ENCODE peak calls at places on chromosomes 5 and 9, in five cellular contexts. L is psoas muscle, S is mammary epithelial cell, N is esophagus squamous epithelium, X is IMR-90. I is an unnamed sample.

GRCh38 chr5:143244000-143244736 is 159.3 kb downstream of the NR3C1 start:
- DNase-seq in L (peak), S (peak), N (peak), X (peak), I (peak)

GRCh38 chr9:124764774-124765438 is 6.2 kb downstream of the NR6A1 start:
- DNase-seq in L (no peak), S (no peak), N (no peak), X (no peak), I (no peak)

GRCh38 chr5:104513621-104514020 is 951.0 kb upstream of the NUDT12 start:
- DNase-seq in L (no peak), S (no peak), N (no peak), X (no peak), I (no peak)

GRCh38 chr9:4796988-4797956 is 4.5 kb downstream of the RCL1 start:
- DNase-seq in L (no peak), S (no peak), N (no peak), X (peak), I (peak)

GRCh38 chr5:129899454-129899853 is 4.8 kb upstream of the CHSY3 start:
- DNase-seq in L (no peak), S (peak), N (no peak), X (peak), I (peak)

GRCh38 chr5:180803181-180804128 is 849 bp upstream of the MGAT1 start:
- DNase-seq in L (peak), S (peak), N (peak), X (no peak), I (no peak)

GRCh38 chr5:81579525-81579924 is 171.4 kb downstream of the SSBP2 start:
- DNase-seq in L (no peak), S (peak), N (no peak), X (peak), I (peak)

GRCh38 chr5:119255571-119256356 is 100.1 kb upstream of the TNFAIP8 start:
- DNase-seq in L (no peak), S (peak), N (no peak), X (peak), I (no peak)

GRCh38 chr9:8348756-8349155 is 549.2 kb upstream of the DMAC1 start:
- DNase-seq in L (no peak), S (no peak), N (no peak), X (no peak), I (no peak)

GRCh38 chr9:31605164-31605563 is 779.3 kb upstream of the ACO1 start:
- DNase-seq in L (no peak), S (no peak), N (no peak), X (no peak), I (no peak)

GRCh38 chr5:9398227-9398626 is 147.6 kb downstream of the SEMA5A start:
- DNase-seq in L (no peak), S (no peak), N (no peak), X (no peak), I (no peak)

GRCh38 chr5:68954618-68954910 is 139.2 kb upstream of the SLC30A5 start:
- DNase-seq in L (no peak), S (no peak), N (no peak), X (no peak), I (no peak)

GRCh38 chr5:154311362-154311761 is 120.8 kb downstream of the GALNT10 start:
- DNase-seq in L (no peak), S (no peak), N (no peak), X (no peak), I (no peak)

GRCh38 chr5:54159837-54160215 is 150.5 kb downstream of the ARL15 start:
- DNase-seq in L (no peak), S (no peak), N (no peak), X (no peak), I (no peak)

GRCh38 chr9:133403766-133404439 is 13.9 kb downstream of the REXO4 start:
- DNase-seq in L (peak), S (peak), N (no peak), X (no peak), I (no peak)

GRCh38 chr5:148776780-148777179 is 49.6 kb upstream of the ADRB2 start:
- DNase-seq in L (no peak), S (peak), N (no peak), X (peak), I (peak)

GRCh38 chr5:38589629-38590028 is 33.2 kb upstream of the LIFR start:
- DNase-seq in L (no peak), S (no peak), N (no peak), X (no peak), I (no peak)

GRCh38 chr5:435961-436640 is 6.9 kb upstream of the EXOC3 start:
- DNase-seq in L (peak), S (no peak), N (no peak), X (peak), I (no peak)

GRCh38 chr9:92392690-92393089 is 11.7 kb downstream of the OGN start:
- DNase-seq in L (no peak), S (peak), N (no peak), X (peak), I (no peak)

GRCh38 chr5:177355162-177355867 is 2.4 kb upstream of the RGS14 start:
- DNase-seq in L (no peak), S (no peak), N (no peak), X (no peak), I (no peak)

GRCh38 chr9:73866451-73866850 is 630.7 kb upstream of the RORB start:
- DNase-seq in L (no peak), S (no peak), N (no peak), X (no peak), I (no peak)

GRCh38 chr5:142769793-142770649 is at the start of gene ARHGAP26:
- DNase-seq in L (peak), S (peak), N (peak), X (peak), I (peak)

GRCh38 chr9:36985769-36986547 is 48.1 kb downstream of the PAX5 start:
- DNase-seq in L (no peak), S (no peak), N (no peak), X (no peak), I (no peak)

GRCh38 chr5:69075522-69076169 is 18.2 kb upstream of the SLC30A5 start:
- DNase-seq in L (no peak), S (no peak), N (no peak), X (no peak), I (no peak)

GRCh38 chr5:40437452-40437861 is 242.3 kb upstream of the PTGER4 start:
- DNase-seq in L (no peak), S (peak), N (no peak), X (peak), I (peak)

GRCh38 chr5:59348189-59348588 is 545.3 kb downstream of the PDE4D start:
- DNase-seq in L (no peak), S (peak), N (no peak), X (no peak), I (no peak)

GRCh38 chr5:103389846-103390245 is 131.3 kb downstream of the MACIR start:
- DNase-seq in L (no peak), S (no peak), N (no peak), X (no peak), I (no peak)

GRCh38 chr5:103394676-103395075 is 136.1 kb downstream of the MACIR start:
- DNase-seq in L (no peak), S (no peak), N (no peak), X (no peak), I (no peak)

GRCh38 chr5:103391659-103392058 is 133.1 kb downstream of the MACIR start:
- DNase-seq in L (no peak), S (no peak), N (no peak), X (no peak), I (no peak)

GRCh38 chr5:103389362-103389761 is 130.8 kb downstream of the MACIR start:
- DNase-seq in L (no peak), S (no peak), N (no peak), X (no peak), I (no peak)

DNA sequence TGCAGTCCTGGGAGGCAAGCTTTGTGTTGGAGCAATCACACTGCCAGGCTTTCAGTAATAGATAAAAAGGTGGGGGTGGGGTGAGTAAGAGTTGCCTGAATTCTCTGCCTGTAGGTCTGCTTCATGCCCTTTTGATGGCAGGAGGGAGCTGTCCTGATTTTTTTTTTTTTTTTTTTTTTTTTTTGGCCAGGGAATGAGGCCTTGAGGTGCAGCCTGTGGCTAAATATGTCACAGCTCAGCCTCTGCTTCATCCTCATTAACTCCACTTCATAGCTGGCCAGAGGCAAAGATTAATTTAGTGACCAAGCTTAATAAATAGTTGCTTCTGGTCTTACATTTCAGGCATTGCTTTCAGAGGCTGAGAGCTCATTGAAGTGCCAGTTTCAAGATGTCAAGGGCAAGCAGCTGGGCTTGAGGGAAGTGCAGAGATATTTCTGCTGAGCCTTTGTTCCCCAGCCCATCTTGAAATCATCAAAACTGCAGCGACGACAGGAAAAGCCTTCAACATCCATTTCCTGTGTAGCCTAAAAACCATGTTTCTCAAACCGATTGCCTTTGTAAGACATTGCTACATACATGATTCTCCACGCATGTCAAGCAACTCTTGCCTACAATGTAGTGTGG is 134.7 kb downstream of the MACIR start:
- DNase-seq in L (no peak), S (no peak), N (no peak), X (no peak), I (no peak)
- TF ChIP-seq CTCF in L (peak), S (no peak), N (no peak), X (peak), I (peak)

GRCh38 chr5:172683696-172684464 is 42.8 kb downstream of the NEURL1B start:
- DNase-seq in L (no peak), S (no peak), N (no peak), X (no peak), I (no peak)
- H3K4me3 ChIP-seq in L (no peak), S (no peak), N (peak), X (no peak), I (no peak)

GRCh38 chr5:44727100-44727499 is 81.6 kb upstream of the MRPS30 start:
- DNase-seq in L (no peak), S (no peak), N (no peak), X (no peak), I (no peak)
- TF ChIP-seq CTCF in L (no peak), S (no peak), N (no peak), X (no peak), I (no peak)

GRCh38 chr9:708182-708555 is 133.3 kb upstream of the DMRT1 start:
- DNase-seq in L (no peak), S (no peak), N (no peak), X (no peak), I (no peak)
- H3K4me3 ChIP-seq in L (peak), S (peak), N (peak), X (peak), I (peak)

GRCh38 chr9:120505186-120505585 is 74.8 kb downstream of the CDK5RAP2 start:
- DNase-seq in L (no peak), S (no peak), N (no peak), X (no peak), I (no peak)
- TF ChIP-seq CTCF in L (no peak), S (no peak), N (no peak), X (no peak), I (no peak)

GRCh38 chr9:135828656-135829055 is 78.7 kb downstream of the CAMSAP1 start:
- DNase-seq in L (no peak), S (no peak), N (no peak), X (no peak), I (no peak)

GRCh38 chr9:135835131-135835530 is 72.2 kb downstream of the CAMSAP1 start:
- DNase-seq in L (no peak), S (no peak), N (no peak), X (no peak), I (no peak)

GRCh38 chr9:135839516-135839915 is 67.8 kb downstream of the CAMSAP1 start:
- DNase-seq in L (no peak), S (no peak), N (no peak), X (no peak), I (no peak)

GRCh38 chr9:135830496-135830895 is 76.8 kb downstream of the CAMSAP1 start:
- DNase-seq in L (no peak), S (no peak), N (no peak), X (peak), I (no peak)

DNA sequence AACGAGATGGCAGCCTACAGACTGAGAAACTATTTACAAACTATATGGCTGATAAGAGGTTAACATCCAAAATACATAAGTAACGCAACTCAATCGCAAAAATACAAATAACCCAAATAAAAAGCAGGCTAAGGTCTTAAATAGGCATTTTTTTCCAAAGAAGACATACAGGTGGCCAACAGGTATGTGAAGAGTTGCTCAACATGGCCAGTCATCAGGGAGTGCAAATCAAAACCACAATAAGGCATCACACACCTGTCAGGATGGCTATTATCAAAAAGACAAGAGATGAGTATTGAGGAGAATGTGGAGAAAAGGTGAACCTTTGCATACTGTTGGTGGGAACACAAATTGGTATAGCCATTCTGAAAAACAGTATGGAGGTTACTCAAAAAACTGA is 73.5 kb downstream of the CAMSAP1 start:
- DNase-seq in L (no peak), S (peak), N (no peak), X (no peak), I (no peak)
- H3K4me3 ChIP-seq in L (no peak), S (no peak), N (no peak), X (no peak), I (no peak)

I was measured in astrocyte of the cerebellum.